ENCODE peak calls at places on chromosome 7, in four cellular contexts. One of them, this sample, is unnamed.

GRCh38 chr7:32259917-32260596 is 189.8 kb upstream of the PDE1C start:
- DNase-seq in SK-N-SH: no peak
- DNase-seq in WTC11: no peak
- DNase-seq in K562: no peak
- DNase-seq in this sample: no peak

GRCh38 chr7:40782836-40783235 is 648.0 kb downstream of the SUGCT start:
- DNase-seq in SK-N-SH: no peak
- DNase-seq in WTC11: no peak
- DNase-seq in K562: no peak
- DNase-seq in this sample: no peak

GRCh38 chr7:158746957-158747356 is 42.4 kb upstream of the NCAPG2 start:
- DNase-seq in SK-N-SH: no peak
- DNase-seq in WTC11: no peak
- DNase-seq in K562: no peak
- DNase-seq in this sample: peak

GRCh38 chr7:43768894-43769272 is 10.4 kb downstream of the BLVRA start:
- DNase-seq in SK-N-SH: no peak
- DNase-seq in WTC11: no peak
- DNase-seq in K562: peak
- DNase-seq in this sample: no peak

GRCh38 chr7:70016044-70016770 is 417.9 kb downstream of the AUTS2 start:
- DNase-seq in SK-N-SH: no peak
- DNase-seq in WTC11: no peak
- DNase-seq in K562: no peak
- DNase-seq in this sample: no peak

GRCh38 chr7:3943265-3943664 is 642.2 kb downstream of the SDK1 start:
- DNase-seq in SK-N-SH: no peak
- DNase-seq in WTC11: peak
- DNase-seq in K562: no peak
- DNase-seq in this sample: peak

GRCh38 chr7:70681847-70682350 is 450.0 kb upstream of the GALNT17 start:
- DNase-seq in SK-N-SH: no peak
- DNase-seq in WTC11: no peak
- DNase-seq in K562: no peak
- DNase-seq in this sample: no peak

GRCh38 chr7:154484943-154485342 is 432.7 kb downstream of the DPP6 start:
- DNase-seq in SK-N-SH: peak
- DNase-seq in WTC11: no peak
- DNase-seq in K562: no peak
- DNase-seq in this sample: no peak

GRCh38 chr7:27339478-27339877 is 96.9 kb downstream of the EVX1 start:
- DNase-seq in SK-N-SH: no peak
- DNase-seq in WTC11: no peak
- DNase-seq in K562: no peak
- DNase-seq in this sample: no peak

GRCh38 chr7:86991844-86992243 is 67.6 kb downstream of the ELAPOR2 start:
- DNase-seq in SK-N-SH: no peak
- DNase-seq in WTC11: no peak
- DNase-seq in K562: no peak
- DNase-seq in this sample: no peak

GRCh38 chr7:24825931-24826661 is 68.8 kb upstream of the GSDME start:
- DNase-seq in SK-N-SH: no peak
- DNase-seq in WTC11: no peak
- DNase-seq in K562: peak
- DNase-seq in this sample: no peak

GRCh38 chr7:44134943-44135628 is 6.0 kb downstream of the MYL7 start:
- DNase-seq in SK-N-SH: no peak
- DNase-seq in WTC11: no peak
- DNase-seq in K562: no peak
- DNase-seq in this sample: no peak

GRCh38 chr7:917255-918117 is 37.0 kb downstream of the ADAP1 start:
- DNase-seq in SK-N-SH: no peak
- DNase-seq in WTC11: peak
- DNase-seq in K562: no peak
- DNase-seq in this sample: no peak

GRCh38 chr7:11847336-11847735 is 15.3 kb upstream of the THSD7A start:
- DNase-seq in SK-N-SH: no peak
- DNase-seq in WTC11: no peak
- DNase-seq in K562: no peak
- DNase-seq in this sample: no peak

GRCh38 chr7:124155400-124156022 is 122.6 kb upstream of the TMEM229A start:
- DNase-seq in SK-N-SH: peak
- DNase-seq in WTC11: no peak
- DNase-seq in K562: peak
- DNase-seq in this sample: no peak

DNA sequence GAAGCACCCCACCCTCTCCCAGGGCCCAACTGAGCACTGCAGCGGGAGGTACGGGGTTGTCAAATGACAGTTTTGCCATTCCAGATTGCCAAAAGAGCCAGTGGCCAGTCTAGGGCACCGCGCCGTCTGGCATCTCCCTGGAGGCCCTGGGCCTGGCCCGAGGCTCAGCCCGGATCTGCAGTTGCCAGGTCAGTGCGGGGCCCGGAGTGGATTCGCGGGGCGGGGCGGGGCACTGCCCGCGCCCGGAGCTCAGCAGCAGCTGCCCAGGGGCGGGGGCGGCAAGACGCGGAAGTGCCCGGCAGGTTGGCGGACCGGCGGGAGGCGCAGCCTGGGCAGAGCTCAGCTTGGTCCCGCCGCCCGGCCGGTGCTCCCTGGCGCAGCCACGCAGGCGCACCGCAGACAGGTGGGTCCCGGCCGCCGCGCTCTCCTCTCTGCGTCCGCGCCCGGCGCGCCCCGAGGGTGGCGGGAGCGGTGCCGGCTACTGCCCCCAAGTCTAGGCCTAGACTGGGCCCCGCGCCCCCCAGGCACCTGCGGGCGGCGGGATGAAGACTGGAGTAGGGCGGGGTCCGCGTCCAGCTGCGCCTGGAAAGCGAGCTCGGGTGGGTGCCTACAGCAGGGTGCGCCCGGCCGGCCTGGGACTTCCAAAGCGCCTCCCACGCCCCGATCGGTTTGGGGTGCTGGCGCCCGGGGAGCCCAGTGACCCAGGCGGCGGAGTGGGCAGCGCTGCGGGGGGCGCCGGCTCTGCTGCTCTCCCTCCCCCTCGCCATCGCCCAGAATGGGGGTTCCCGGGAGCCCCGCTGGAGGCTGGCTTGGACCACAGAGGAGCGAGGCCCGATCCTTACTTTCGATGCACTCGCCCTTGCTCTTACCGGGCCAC is at the start of gene IRF5:
- DNase-seq in SK-N-SH: peak
- DNase-seq in WTC11: peak
- DNase-seq in K562: no peak
- DNase-seq in this sample: no peak
- TF ChIP-seq TEAD4 in SK-N-SH: no peak
- TF ChIP-seq TEAD4 in WTC11: no peak
- TF ChIP-seq TEAD4 in K562: no peak
- TF ChIP-seq TEAD4 in this sample: no peak

DNA sequence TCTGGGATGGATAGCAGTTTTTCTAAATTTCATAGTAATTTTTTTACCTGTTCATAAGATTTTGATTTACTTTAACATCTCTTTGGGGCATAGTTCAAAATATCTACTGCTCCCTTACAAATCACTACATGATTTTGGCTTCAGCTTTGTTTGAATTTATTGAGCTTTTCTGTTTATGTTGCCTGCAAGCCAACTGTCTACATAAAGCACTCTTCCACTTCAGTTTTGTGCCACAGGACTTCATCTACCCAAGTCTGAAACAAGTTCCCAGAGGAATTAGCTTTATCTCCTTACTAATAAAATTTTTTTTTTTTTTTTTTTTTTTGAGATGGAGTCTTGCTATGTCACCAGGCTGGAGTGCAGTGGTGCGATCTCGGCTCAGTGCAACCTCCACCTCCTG is 45.4 kb upstream of the KMT2E start:
- DNase-seq in SK-N-SH: no peak
- DNase-seq in WTC11: no peak
- DNase-seq in K562: no peak
- DNase-seq in this sample: no peak
- TF ChIP-seq TEAD4 in SK-N-SH: no peak
- TF ChIP-seq TEAD4 in WTC11: no peak
- TF ChIP-seq TEAD4 in K562: no peak
- TF ChIP-seq TEAD4 in this sample: no peak

DNA sequence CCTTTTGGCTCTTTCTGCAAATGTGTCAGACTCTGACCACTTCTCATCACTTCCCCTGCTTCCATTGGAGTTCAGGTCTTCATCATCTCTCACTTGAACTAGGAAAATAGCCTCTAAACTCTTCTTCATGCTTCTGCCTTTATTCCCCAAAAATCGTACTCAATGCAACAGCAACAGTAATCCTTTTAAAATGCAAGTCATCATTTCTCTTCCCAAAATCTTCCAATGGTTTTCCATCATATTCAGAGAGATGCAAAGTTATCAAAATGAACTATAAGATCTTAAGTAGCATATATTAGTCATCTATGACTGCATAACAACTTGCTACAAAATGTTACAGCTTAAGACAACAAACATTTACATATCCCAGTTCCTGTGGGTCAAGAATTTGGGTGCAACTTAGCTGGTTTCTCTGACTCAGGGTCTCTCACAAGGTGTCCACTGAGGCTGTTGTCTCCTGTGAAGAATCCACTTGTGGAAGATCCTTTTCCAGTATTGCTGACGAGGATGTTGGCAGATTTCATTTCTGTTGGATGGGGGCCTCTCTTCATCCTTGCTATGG is 31.0 kb upstream of the ETV1 start:
- DNase-seq in SK-N-SH: no peak
- DNase-seq in WTC11: no peak
- DNase-seq in K562: no peak
- DNase-seq in this sample: no peak
- TF ChIP-seq TEAD4 in SK-N-SH: no peak
- TF ChIP-seq TEAD4 in WTC11: no peak
- TF ChIP-seq TEAD4 in K562: no peak
- TF ChIP-seq TEAD4 in this sample: no peak

DNA sequence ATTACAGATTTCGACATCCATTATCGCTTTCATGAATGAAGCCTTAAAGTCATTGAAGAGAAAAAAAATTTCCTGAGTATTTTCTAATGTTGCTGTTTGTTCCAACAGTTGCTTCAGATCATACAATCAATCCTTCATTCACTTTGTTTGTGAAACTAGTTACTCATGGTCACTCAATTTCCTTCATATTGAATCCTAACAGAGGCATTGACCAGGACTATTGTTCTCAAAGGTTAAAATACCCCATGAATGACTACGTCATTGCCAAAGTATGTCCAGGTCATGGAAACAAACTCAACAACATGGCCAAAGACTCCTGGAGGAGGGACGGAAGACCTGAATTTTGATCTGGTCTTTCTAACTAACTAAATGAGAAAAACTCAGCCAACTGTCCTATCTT is 54.0 kb upstream of the ABCB5 start:
- DNase-seq in SK-N-SH: no peak
- DNase-seq in WTC11: no peak
- DNase-seq in K562: no peak
- DNase-seq in this sample: no peak
- TF ChIP-seq TEAD4 in SK-N-SH: no peak
- TF ChIP-seq TEAD4 in WTC11: no peak
- TF ChIP-seq TEAD4 in K562: no peak
- TF ChIP-seq TEAD4 in this sample: no peak

DNA sequence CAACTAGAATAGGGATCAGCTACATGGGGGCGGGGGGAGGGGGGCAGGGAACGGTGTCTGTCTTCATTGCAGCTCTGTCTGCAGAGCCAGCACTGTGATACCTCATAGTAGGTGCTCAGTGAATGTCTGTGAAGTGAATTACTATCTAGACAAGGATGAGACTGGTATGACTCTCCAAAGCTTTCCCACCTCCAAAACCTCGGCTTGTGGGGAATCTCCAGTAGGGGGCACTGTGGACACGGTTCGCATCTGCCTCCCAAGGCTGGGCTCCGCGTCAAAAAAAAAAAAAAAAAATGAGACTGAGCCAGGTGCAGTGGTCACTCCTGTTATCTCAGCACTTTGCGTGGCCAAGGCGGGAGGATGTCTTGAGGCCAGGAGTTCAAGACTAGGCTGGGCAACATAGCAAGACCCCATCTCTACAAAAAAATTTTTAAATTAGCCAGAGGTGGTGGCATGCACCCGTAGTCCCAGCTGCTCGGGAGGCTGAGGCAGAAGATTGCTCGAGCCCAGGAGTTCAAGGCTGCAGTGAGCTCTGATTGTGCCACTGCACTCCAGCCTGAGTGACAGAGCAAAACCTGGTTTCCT is 9.6 kb downstream of the TRIM56 start:
- DNase-seq in SK-N-SH: peak
- DNase-seq in WTC11: peak
- DNase-seq in K562: peak
- DNase-seq in this sample: peak
- TF ChIP-seq TEAD4 in SK-N-SH: peak
- TF ChIP-seq TEAD4 in WTC11: no peak
- TF ChIP-seq TEAD4 in K562: peak
- TF ChIP-seq TEAD4 in this sample: no peak

This sample was measured in H1.